ENCODE peak calls at places on chromosomes 2 and 18, in ten cellular contexts. E, F, C, A, B, U, Z, D, S and L are unnamed samples.

GRCh38 chr18:62651276-62652031 is 63.9 kb upstream of the PHLPP1 start:
- DNase-seq in E (no peak), F (no peak), C (no peak), A (no peak), B (no peak), U (no peak), Z (no peak), D (no peak), S (no peak), L (no peak)

GRCh38 chr2:42045956-42046748 is 1.7 kb upstream of the PKDCC start:
- DNase-seq in E (peak; percentile 56), F (no peak), C (no peak), A (no peak), B (no peak), U (no peak), Z (peak; percentile 35), D (no peak), S (no peak), L (peak; percentile 84)

GRCh38 chr2:7053650-7054262 is 136.5 kb downstream of the RNF144A start:
- DNase-seq in E (no peak), F (no peak), C (no peak), A (no peak), B (no peak), U (no peak), Z (no peak), D (no peak), S (no peak), L (no peak)

GRCh38 chr2:150548527-150548926 is 61.1 kb upstream of the RND3 start:
- DNase-seq in E (no peak), F (peak; percentile 33), C (peak; percentile 32), A (peak; percentile 39), B (peak; percentile 14), U (no peak), Z (no peak), D (no peak), S (no peak), L (no peak)

GRCh38 chr2:96550787-96551604 is 14.4 kb downstream of the ARID5A start:
- DNase-seq in E (peak; percentile 20), F (no peak), C (no peak), A (no peak), B (no peak), U (no peak), Z (no peak), D (no peak), S (no peak), L (no peak)

GRCh38 chr2:174344716-174345472 is 10.1 kb downstream of the SP9 start:
- DNase-seq in E (no peak), F (peak; percentile 46), C (peak; percentile 69), A (peak; percentile 63), B (no peak), U (no peak), Z (no peak), D (no peak), S (no peak), L (no peak)

GRCh38 chr2:240640939-240641338 is 15.7 kb downstream of the GPR35 start:
- DNase-seq in E (no peak), F (peak; percentile 29), C (peak; percentile 52), A (no peak), B (peak; percentile 73), U (no peak), Z (peak; percentile 34), D (peak; percentile 22), S (no peak), L (peak; percentile 48)

GRCh38 chr18:35153609-35154273 is 87.1 kb upstream of the ZNF397 start:
- DNase-seq in E (no peak), F (no peak), C (peak; percentile 92), A (no peak), B (no peak), U (no peak), Z (no peak), D (no peak), S (no peak), L (no peak)

GRCh38 chr2:238122287-238123217 is 15.9 kb upstream of the KLHL30 start:
- DNase-seq in E (no peak), F (no peak), C (no peak), A (no peak), B (no peak), U (no peak), Z (no peak), D (no peak), S (no peak), L (no peak)

GRCh38 chr18:79518683-79519128 is 123.0 kb downstream of the NFATC1 start:
- DNase-seq in E (no peak), F (no peak), C (no peak), A (no peak), B (no peak), U (peak; percentile 15), Z (no peak), D (no peak), S (no peak), L (peak; percentile 40)

GRCh38 chr2:69835666-69836065 is 6.2 kb downstream of the GMCL1 start:
- DNase-seq in E (no peak), F (no peak), C (no peak), A (no peak), B (no peak), U (no peak), Z (no peak), D (no peak), S (no peak), L (no peak)

GRCh38 chr18:11136241-11136640 is 13.1 kb downstream of the PIEZO2 start:
- DNase-seq in E (no peak), F (no peak), C (no peak), A (peak; percentile 69), B (no peak), U (no peak), Z (no peak), D (no peak), S (no peak), L (no peak)

DNA sequence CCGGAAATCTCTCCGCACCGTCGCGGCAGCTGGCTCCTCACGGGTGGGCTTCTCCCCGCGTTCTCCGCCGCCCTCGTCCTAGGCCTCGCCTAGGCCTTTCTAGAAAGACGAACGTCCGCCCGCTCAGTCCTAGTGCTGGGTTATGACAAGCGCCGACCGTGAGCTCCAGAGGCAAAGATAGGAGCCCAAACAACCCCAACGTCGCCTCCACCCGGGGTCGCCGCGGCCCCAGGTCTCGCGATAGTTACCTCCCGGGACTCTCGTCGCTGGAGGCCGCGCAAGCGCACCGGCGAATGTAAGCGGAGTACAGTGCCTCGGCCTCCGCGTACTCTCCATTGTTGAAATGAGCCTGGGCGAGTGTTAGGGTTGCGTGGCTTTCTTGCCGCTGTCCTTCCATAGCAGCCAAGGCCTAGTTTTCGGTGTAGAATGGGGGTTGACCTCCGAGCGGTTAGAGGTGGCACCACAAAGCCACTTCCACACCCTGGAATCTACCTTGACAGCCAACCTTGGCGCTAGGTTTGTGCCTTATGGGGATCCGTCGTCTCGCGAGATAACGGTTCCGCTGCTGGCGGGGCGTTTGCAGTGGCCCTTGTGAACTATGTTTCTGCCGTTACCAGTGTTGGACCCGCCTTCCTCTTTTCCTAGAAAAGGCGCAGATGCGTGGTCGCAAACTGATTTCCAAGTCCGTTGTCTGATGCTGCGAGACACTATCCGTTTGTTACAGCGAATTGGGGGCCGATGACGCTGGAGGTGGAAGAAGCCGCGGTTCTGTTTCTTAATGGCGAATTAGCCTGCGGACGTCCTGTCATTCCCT is at the start of gene TTC32:
- DNase-seq in E (peak; percentile 93), F (peak; percentile 93), C (peak; percentile 98), A (peak; percentile 94), B (peak; percentile 97), U (peak; percentile 91), Z (peak; percentile 96), D (peak; percentile 90), S (peak; percentile 94), L (peak; percentile 93)
- TF ChIP-seq POLR2A in E (peak; percentile 75), F (peak; percentile 88), C (peak; percentile 70), A (peak; percentile 81), B (peak; percentile 75), U (peak; percentile 92), Z (peak; percentile 96), D (peak; percentile 90), S (peak; percentile 71), L (peak; percentile 69)

GRCh38 chr2:157782057-157782845 is 93.9 kb downstream of the ACVR1 start:
- DNase-seq in E (no peak), F (no peak), C (no peak), A (peak; percentile 32), B (no peak), U (peak; percentile 39), Z (no peak), D (no peak), S (no peak), L (no peak)
- TF ChIP-seq CTCF in E (no peak), F (peak; percentile 39), C (peak; percentile 15), A (peak; percentile 43), B (no peak), U (peak; percentile 42), Z (peak; percentile 54), D (peak; percentile 17), S (peak; percentile 30), L (peak; percentile 24)

GRCh38 chr2:99139003-99139402 is 2.5 kb upstream of the C2orf15 start:
- DNase-seq in E (no peak), F (no peak), C (no peak), A (no peak), B (no peak), U (no peak), Z (no peak), D (no peak), S (no peak), L (no peak)

GRCh38 chr2:99140860-99141109 is 722 bp upstream of the C2orf15 start:
- DNase-seq in E (no peak), F (peak; percentile 8), C (no peak), A (no peak), B (no peak), U (no peak), Z (no peak), D (no peak), S (peak; percentile 19), L (no peak)

GRCh38 chr2:99140056-99140859 is 1.2 kb upstream of the C2orf15 start:
- DNase-seq in E (no peak), F (no peak), C (no peak), A (peak; percentile 3), B (no peak), U (no peak), Z (no peak), D (no peak), S (no peak), L (no peak)

GRCh38 chr2:99141110-99142108 is at the start of gene C2orf15:
- DNase-seq in E (peak; percentile 95), F (peak; percentile 87), C (peak; percentile 97), A (peak; percentile 74), B (peak; percentile 44), U (peak; percentile 95), Z (peak; percentile 93), D (peak; percentile 97), S (peak; percentile 92), L (peak; percentile 96)
- TF ChIP-seq POLR2A in E (no peak), F (peak; percentile 48), C (peak; percentile 66), A (no peak), B (no peak), U (peak; percentile 56), Z (peak; percentile 45), D (no peak), S (peak; percentile 39), L (peak; percentile 2)

DNA sequence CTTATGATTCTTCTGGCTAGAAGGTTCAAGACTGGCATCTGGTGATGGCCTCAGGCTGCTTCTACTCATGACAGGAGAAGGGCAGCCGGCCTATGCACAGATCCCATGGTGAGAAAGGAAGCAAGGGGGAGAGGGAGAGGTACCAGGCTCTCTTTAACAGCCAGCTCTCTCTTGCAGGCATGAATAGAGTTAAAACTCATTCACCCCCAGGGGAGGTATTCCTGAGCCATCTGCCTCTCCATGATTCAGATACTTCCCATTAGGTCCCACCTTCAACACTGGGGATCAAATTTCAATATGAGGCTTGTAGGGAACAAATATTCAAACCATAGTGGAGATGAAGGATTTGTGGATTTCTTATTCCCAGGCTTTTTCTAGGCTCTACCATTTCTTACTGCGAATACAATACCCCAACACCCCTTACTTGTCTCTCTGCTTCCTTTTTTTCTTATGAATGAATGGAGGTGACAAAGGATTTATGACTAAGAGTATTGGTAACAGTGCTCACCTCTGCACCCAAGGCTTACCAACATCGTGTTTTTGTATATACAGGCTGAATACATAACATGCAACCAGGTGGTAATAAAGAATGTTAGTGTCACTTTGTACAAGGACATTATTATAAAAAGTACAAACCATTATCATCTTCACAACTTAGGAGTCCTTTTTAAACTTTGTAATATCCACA is 454.6 kb upstream of the TRIB2 start:
- DNase-seq in E (no peak), F (no peak), C (no peak), A (peak; percentile 39), B (no peak), U (no peak), Z (no peak), D (no peak), S (no peak), L (no peak)
- TF ChIP-seq CTCF in E (no peak), F (no peak), C (no peak), A (no peak), B (no peak), U (no peak), Z (no peak), D (no peak), S (no peak), L (no peak)